ENCODE peak calls at places on chromosomes 13 and 19, in five cellular contexts. One of them, this sample, is unnamed.

GRCh38 chr19:16066611-16067104 is 9.6 kb upstream of the TPM4 start:
- DNase-seq in mesenchymal stem cell: no peak
- DNase-seq in neuronal stem cell: no peak
- DNase-seq in trophoblast cell: peak
- DNase-seq in H9: peak
- DNase-seq in this sample: peak

GRCh38 chr13:111387945-111388600 is 67.6 kb downstream of the TEX29 start:
- DNase-seq in H9: no peak
- DNase-seq in neuronal stem cell: no peak
- DNase-seq in trophoblast cell: no peak
- DNase-seq in mesenchymal stem cell: no peak
- DNase-seq in this sample: no peak

GRCh38 chr13:22060187-22060586 is 389.3 kb downstream of the FGF9 start:
- DNase-seq in mesenchymal stem cell: no peak
- DNase-seq in neuronal stem cell: no peak
- DNase-seq in H9: no peak
- DNase-seq in trophoblast cell: no peak
- DNase-seq in this sample: no peak

GRCh38 chr19:15199652-15200574 is 882 bp downstream of the NOTCH3 start:
- DNase-seq in neuronal stem cell: peak
- DNase-seq in H9: peak
- DNase-seq in mesenchymal stem cell: peak
- DNase-seq in trophoblast cell: no peak
- DNase-seq in this sample: peak

GRCh38 chr19:12052571-12053169 is at the start of gene ZNF878:
- DNase-seq in mesenchymal stem cell: peak
- DNase-seq in H9: peak
- DNase-seq in neuronal stem cell: peak
- DNase-seq in trophoblast cell: peak
- DNase-seq in this sample: peak

GRCh38 chr19:3154957-3155736 is 19.3 kb downstream of the GNA15 start:
- DNase-seq in trophoblast cell: peak
- DNase-seq in mesenchymal stem cell: peak
- DNase-seq in neuronal stem cell: no peak
- DNase-seq in H9: no peak
- DNase-seq in this sample: peak

GRCh38 chr19:38062959-38063786 is 156.2 kb downstream of the SIPA1L3 start:
- DNase-seq in mesenchymal stem cell: peak
- DNase-seq in neuronal stem cell: no peak
- DNase-seq in trophoblast cell: no peak
- DNase-seq in H9: no peak
- DNase-seq in this sample: peak

GRCh38 chr13:44218501-44219240 is 155.0 kb upstream of the SERP2 start:
- DNase-seq in H9: no peak
- DNase-seq in trophoblast cell: no peak
- DNase-seq in mesenchymal stem cell: no peak
- DNase-seq in neuronal stem cell: no peak
- DNase-seq in this sample: no peak

DNA sequence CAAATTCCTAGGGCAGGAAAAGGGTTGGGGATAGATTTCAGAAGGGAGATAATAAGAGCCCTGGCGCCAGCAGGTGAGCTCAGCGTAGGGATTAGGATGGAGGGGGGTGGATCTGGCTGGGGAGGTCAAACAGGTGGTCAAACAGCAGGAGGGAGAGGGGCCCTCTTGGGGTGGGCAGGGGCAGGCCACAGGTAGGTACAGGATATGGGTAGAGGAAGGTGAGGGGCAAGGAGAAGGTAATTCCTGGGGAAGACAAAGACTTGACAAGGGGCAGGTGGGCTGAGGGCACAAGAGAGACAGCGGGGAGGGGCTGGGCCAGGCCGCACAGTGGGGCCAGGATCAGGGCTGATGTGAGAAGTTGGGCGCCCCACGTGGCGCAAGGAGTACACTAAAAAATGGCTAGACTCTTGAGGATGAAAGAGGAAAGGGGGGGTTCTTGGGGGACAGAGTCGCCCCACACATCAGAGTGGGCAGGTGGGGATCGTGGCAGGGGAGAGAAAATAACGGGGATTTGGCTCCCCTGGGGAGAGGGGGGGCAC is 713 bp downstream of the KRI1 start:
- DNase-seq in mesenchymal stem cell: peak
- DNase-seq in H9: peak
- DNase-seq in trophoblast cell: no peak
- DNase-seq in neuronal stem cell: peak
- DNase-seq in this sample: peak
- H4K91ac ChIP-seq in mesenchymal stem cell: peak
- H4K91ac ChIP-seq in H9: no peak
- H4K91ac ChIP-seq in trophoblast cell: peak
- H4K91ac ChIP-seq in neuronal stem cell: no peak
- H4K91ac ChIP-seq in this sample: peak

GRCh38 chr19:51821921-51822716 is 27.2 kb downstream of the FPR3 start:
- DNase-seq in trophoblast cell: peak
- DNase-seq in neuronal stem cell: no peak
- DNase-seq in H9: no peak
- DNase-seq in mesenchymal stem cell: no peak
- DNase-seq in this sample: no peak
- H4K91ac ChIP-seq in trophoblast cell: no peak
- H4K91ac ChIP-seq in neuronal stem cell: no peak
- H4K91ac ChIP-seq in H9: no peak
- H4K91ac ChIP-seq in mesenchymal stem cell: no peak
- H4K91ac ChIP-seq in this sample: no peak

GRCh38 chr13:25132984-25133383 is 37.0 kb downstream of the PABPC3 start:
- DNase-seq in trophoblast cell: no peak
- DNase-seq in H9: no peak
- DNase-seq in mesenchymal stem cell: no peak
- DNase-seq in neuronal stem cell: no peak
- DNase-seq in this sample: no peak

GRCh38 chr13:25135896-25136295 is 36.2 kb downstream of the AMER2 start:
- DNase-seq in trophoblast cell: no peak
- DNase-seq in mesenchymal stem cell: no peak
- DNase-seq in H9: no peak
- DNase-seq in neuronal stem cell: no peak
- DNase-seq in this sample: no peak

GRCh38 chr13:25136872-25137623 is 35.0 kb downstream of the AMER2 start:
- DNase-seq in trophoblast cell: no peak
- DNase-seq in neuronal stem cell: no peak
- DNase-seq in mesenchymal stem cell: no peak
- DNase-seq in H9: peak
- DNase-seq in this sample: no peak

GRCh38 chr13:25141042-25141441 is 31.0 kb downstream of the AMER2 start:
- DNase-seq in H9: no peak
- DNase-seq in mesenchymal stem cell: no peak
- DNase-seq in trophoblast cell: no peak
- DNase-seq in neuronal stem cell: no peak
- DNase-seq in this sample: no peak

GRCh38 chr13:25137624-25137892 is 34.5 kb downstream of the AMER2 start:
- DNase-seq in H9: no peak
- DNase-seq in mesenchymal stem cell: no peak
- DNase-seq in trophoblast cell: no peak
- DNase-seq in neuronal stem cell: no peak
- DNase-seq in this sample: no peak
- H4K91ac ChIP-seq in H9: no peak
- H4K91ac ChIP-seq in mesenchymal stem cell: no peak
- H4K91ac ChIP-seq in trophoblast cell: no peak
- H4K91ac ChIP-seq in neuronal stem cell: no peak
- H4K91ac ChIP-seq in this sample: no peak

DNA sequence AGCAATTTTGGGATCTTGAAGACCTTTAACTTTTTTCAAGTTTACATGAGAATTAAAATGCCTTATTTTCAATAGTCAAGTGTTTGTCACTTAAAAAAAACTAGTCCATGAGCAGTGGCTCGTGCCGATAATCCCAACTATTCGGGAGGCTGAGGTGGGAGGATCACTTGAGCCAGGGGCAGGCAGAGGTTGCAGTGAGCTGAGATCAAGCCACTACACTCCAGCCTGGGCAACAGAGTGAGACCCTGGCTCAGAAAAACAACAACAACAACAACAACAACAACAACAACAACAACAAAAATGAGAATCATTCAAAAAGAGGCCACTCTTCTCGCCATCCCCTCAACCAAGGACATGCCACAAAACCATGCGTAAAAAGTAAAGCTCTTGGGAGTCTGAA is 5.7 kb downstream of the FOXO1 start:
- DNase-seq in neuronal stem cell: no peak
- DNase-seq in mesenchymal stem cell: no peak
- DNase-seq in H9: no peak
- DNase-seq in trophoblast cell: no peak
- DNase-seq in this sample: no peak
- H4K91ac ChIP-seq in neuronal stem cell: no peak
- H4K91ac ChIP-seq in mesenchymal stem cell: no peak
- H4K91ac ChIP-seq in H9: no peak
- H4K91ac ChIP-seq in trophoblast cell: no peak
- H4K91ac ChIP-seq in this sample: no peak